ENCODE peak calls at places on chromosomes 12 and 14, in four cellular contexts. One of them, this sample, is unnamed.

GRCh38 chr14:88463318-88463717 is 77.9 kb downstream of the SPATA7 start:
- DNase-seq in PC-3: peak
- DNase-seq in glutamatergic neuron: no peak
- DNase-seq in left colon: no peak
- DNase-seq in this sample: peak

GRCh38 chr12:90963946-90964345 is 9.0 kb upstream of the CCER1 start:
- DNase-seq in glutamatergic neuron: no peak
- DNase-seq in left colon: no peak
- DNase-seq in PC-3: no peak
- DNase-seq in this sample: no peak

GRCh38 chr14:72514660-72515025 is 379.3 kb downstream of the DPF3 start:
- DNase-seq in glutamatergic neuron: no peak
- DNase-seq in left colon: no peak
- DNase-seq in PC-3: no peak
- DNase-seq in this sample: no peak

GRCh38 chr14:71245659-71246361 is 338.6 kb downstream of the PCNX1 start:
- DNase-seq in PC-3: no peak
- DNase-seq in left colon: no peak
- DNase-seq in glutamatergic neuron: no peak
- DNase-seq in this sample: no peak

GRCh38 chr12:72472350-72472749 is 200.2 kb downstream of the TRHDE start:
- DNase-seq in left colon: no peak
- DNase-seq in glutamatergic neuron: no peak
- DNase-seq in PC-3: peak
- DNase-seq in this sample: peak

GRCh38 chr14:66395300-66395699 is 90.9 kb upstream of the CCDC196 start:
- DNase-seq in glutamatergic neuron: no peak
- DNase-seq in left colon: no peak
- DNase-seq in PC-3: peak
- DNase-seq in this sample: peak

GRCh38 chr14:47555333-47555732 is 120.1 kb downstream of the MDGA2 start:
- DNase-seq in left colon: no peak
- DNase-seq in PC-3: no peak
- DNase-seq in glutamatergic neuron: no peak
- DNase-seq in this sample: no peak

GRCh38 chr12:114679452-114679875 is 4.5 kb downstream of the TBX3 start:
- DNase-seq in glutamatergic neuron: no peak
- DNase-seq in PC-3: peak
- DNase-seq in left colon: no peak
- DNase-seq in this sample: no peak

GRCh38 chr12:106118-106561 is 39.6 kb downstream of the IQSEC3 start:
- DNase-seq in left colon: peak
- DNase-seq in PC-3: no peak
- DNase-seq in glutamatergic neuron: peak
- DNase-seq in this sample: no peak

GRCh38 chr12:22525426-22525825 is 18.9 kb downstream of the C2CD5 start:
- DNase-seq in left colon: no peak
- DNase-seq in glutamatergic neuron: no peak
- DNase-seq in PC-3: peak
- DNase-seq in this sample: no peak

GRCh38 chr12:124294686-124295315 is at the start of gene RFLNA:
- DNase-seq in glutamatergic neuron: peak
- DNase-seq in PC-3: no peak
- DNase-seq in left colon: no peak
- DNase-seq in this sample: no peak

GRCh38 chr14:22002860-22003284 is 329.3 kb upstream of the OR4E1 start:
- DNase-seq in left colon: no peak
- DNase-seq in PC-3: peak
- DNase-seq in glutamatergic neuron: peak
- DNase-seq in this sample: peak

GRCh38 chr12:90618606-90619005 is 336.4 kb downstream of the CCER1 start:
- DNase-seq in PC-3: peak
- DNase-seq in left colon: no peak
- DNase-seq in glutamatergic neuron: no peak
- DNase-seq in this sample: no peak

GRCh38 chr12:70733385-70733784 is 96.2 kb upstream of the PTPRB start:
- DNase-seq in glutamatergic neuron: no peak
- DNase-seq in left colon: no peak
- DNase-seq in PC-3: peak
- DNase-seq in this sample: peak

GRCh38 chr12:93766802-93767523 is 89.8 kb downstream of the CRADD start:
- DNase-seq in left colon: peak
- DNase-seq in PC-3: peak
- DNase-seq in glutamatergic neuron: no peak
- DNase-seq in this sample: peak

GRCh38 chr12:7439579-7440505 is 4.1 kb downstream of the CD163L1 start:
- DNase-seq in PC-3: no peak
- DNase-seq in glutamatergic neuron: peak
- DNase-seq in left colon: peak
- DNase-seq in this sample: no peak

GRCh38 chr12:67663121-67663520 is 14.6 kb downstream of the DYRK2 start:
- DNase-seq in left colon: no peak
- DNase-seq in glutamatergic neuron: no peak
- DNase-seq in PC-3: no peak
- DNase-seq in this sample: no peak

GRCh38 chr14:101460986-101461750 is 100.1 kb upstream of the DIO3 start:
- DNase-seq in PC-3: no peak
- DNase-seq in left colon: no peak
- DNase-seq in glutamatergic neuron: no peak
- DNase-seq in this sample: no peak

GRCh38 chr12:68621092-68622081 is 10.7 kb downstream of the RAP1B start:
- DNase-seq in PC-3: no peak
- DNase-seq in left colon: no peak
- DNase-seq in glutamatergic neuron: no peak
- DNase-seq in this sample: no peak

GRCh38 chr14:86973177-86973576 is 1019.8 kb downstream of the GALC start:
- DNase-seq in PC-3: no peak
- DNase-seq in left colon: no peak
- DNase-seq in glutamatergic neuron: no peak
- DNase-seq in this sample: no peak

GRCh38 chr12:123164222-123164621 is 13.3 kb upstream of the PITPNM2 start:
- DNase-seq in left colon: no peak
- DNase-seq in PC-3: peak
- DNase-seq in glutamatergic neuron: no peak
- DNase-seq in this sample: no peak

This sample was measured in MCF 10A.